ENCODE peak calls at places on chromosomes 12 and 14, in four cellular contexts. One of them, this sample, is unnamed.
A peak's percentile ranks its signal among the peaks of the same experiment; 100 is the strongest.

GRCh38 chr12:111100554-111100953 is 180.2 kb upstream of the MYL2 start:
- DNase-seq in transverse colon: no peak
- DNase-seq in astrocyte: no peak
- DNase-seq in right atrium auricular region: no peak
- DNase-seq in this sample: no peak

GRCh38 chr14:69896080-69896479 is 16.9 kb downstream of the SMOC1 start:
- DNase-seq in transverse colon: no peak
- DNase-seq in right atrium auricular region: no peak
- DNase-seq in astrocyte: no peak
- DNase-seq in this sample: no peak

GRCh38 chr12:66409195-66409871 is 107.0 kb downstream of the HELB start:
- DNase-seq in right atrium auricular region: no peak
- DNase-seq in transverse colon: no peak
- DNase-seq in astrocyte: peak; percentile 35
- DNase-seq in this sample: no peak

GRCh38 chr12:62625238-62625637 is 158.6 kb downstream of the MON2 start:
- DNase-seq in astrocyte: peak; percentile 64
- DNase-seq in transverse colon: no peak
- DNase-seq in right atrium auricular region: no peak
- DNase-seq in this sample: no peak

GRCh38 chr12:55699471-55700055 is 8.1 kb downstream of the ITGA7 start:
- DNase-seq in transverse colon: peak; percentile 1
- DNase-seq in astrocyte: no peak
- DNase-seq in right atrium auricular region: no peak
- DNase-seq in this sample: no peak

GRCh38 chr14:106790189-106791036 is 1264.0 kb downstream of the TMEM121 start:
- DNase-seq in right atrium auricular region: no peak
- DNase-seq in astrocyte: no peak
- DNase-seq in transverse colon: peak; percentile 89
- DNase-seq in this sample: peak; percentile 26

GRCh38 chr12:49369723-49370145 is 2.5 kb downstream of the SPATS2 start:
- DNase-seq in astrocyte: peak; percentile 25
- DNase-seq in transverse colon: peak; percentile 63
- DNase-seq in right atrium auricular region: no peak
- DNase-seq in this sample: no peak

GRCh38 chr12:94427520-94428381 is 31.9 kb downstream of the CEP83 start:
- DNase-seq in astrocyte: peak; percentile 87
- DNase-seq in transverse colon: peak; percentile 24
- DNase-seq in right atrium auricular region: no peak
- DNase-seq in this sample: no peak

GRCh38 chr12:95808146-95808545 is 17.6 kb upstream of the NTN4 start:
- DNase-seq in transverse colon: no peak
- DNase-seq in astrocyte: no peak
- DNase-seq in right atrium auricular region: no peak
- DNase-seq in this sample: no peak

GRCh38 chr12:52037248-52037861 is 13.9 kb upstream of the NR4A1 start:
- DNase-seq in astrocyte: peak; percentile 51
- DNase-seq in right atrium auricular region: no peak
- DNase-seq in transverse colon: peak; percentile 61
- DNase-seq in this sample: no peak

GRCh38 chr12:99029502-99030271 is 384.6 kb downstream of the APAF1 start:
- DNase-seq in right atrium auricular region: no peak
- DNase-seq in astrocyte: no peak
- DNase-seq in transverse colon: no peak
- DNase-seq in this sample: no peak

GRCh38 chr12:45050331-45050750 is 558 bp downstream of the DBX2 start:
- DNase-seq in transverse colon: no peak
- DNase-seq in right atrium auricular region: no peak
- DNase-seq in astrocyte: no peak
- DNase-seq in this sample: no peak

GRCh38 chr14:77872971-77873370 is 73.1 kb downstream of the ADCK1 start:
- DNase-seq in right atrium auricular region: no peak
- DNase-seq in transverse colon: no peak
- DNase-seq in astrocyte: no peak
- DNase-seq in this sample: no peak

GRCh38 chr14:99803803-99804202 is 10.6 kb downstream of the EML1 start:
- DNase-seq in right atrium auricular region: no peak
- DNase-seq in astrocyte: no peak
- DNase-seq in transverse colon: no peak
- DNase-seq in this sample: no peak

GRCh38 chr12:1457901-1458300 is 136.5 kb downstream of the FBXL14 start:
- DNase-seq in astrocyte: peak; percentile 90
- DNase-seq in transverse colon: no peak
- DNase-seq in right atrium auricular region: no peak
- DNase-seq in this sample: no peak

GRCh38 chr12:125081427-125081826 is 16.2 kb downstream of the AACS start:
- DNase-seq in right atrium auricular region: no peak
- DNase-seq in astrocyte: no peak
- DNase-seq in transverse colon: no peak
- DNase-seq in this sample: no peak

GRCh38 chr12:72282721-72283120 is 10.6 kb downstream of the TRHDE start:
- DNase-seq in astrocyte: no peak
- DNase-seq in right atrium auricular region: no peak
- DNase-seq in transverse colon: no peak
- DNase-seq in this sample: no peak

GRCh38 chr12:6056406-6057211 is 67.9 kb downstream of the VWF start:
- DNase-seq in right atrium auricular region: no peak
- DNase-seq in transverse colon: no peak
- DNase-seq in astrocyte: no peak
- DNase-seq in this sample: no peak

GRCh38 chr12:69108024-69108423 is 131.3 kb upstream of the CPSF6 start:
- DNase-seq in astrocyte: peak; percentile 42
- DNase-seq in transverse colon: no peak
- DNase-seq in right atrium auricular region: no peak
- DNase-seq in this sample: no peak

GRCh38 chr12:52257074-52257551 is 17.3 kb upstream of the KRT86 start:
- DNase-seq in astrocyte: no peak
- DNase-seq in transverse colon: no peak
- DNase-seq in right atrium auricular region: no peak
- DNase-seq in this sample: no peak

GRCh38 chr12:6044082-6044481 is 80.4 kb downstream of the VWF start:
- DNase-seq in right atrium auricular region: no peak
- DNase-seq in astrocyte: no peak
- DNase-seq in transverse colon: no peak
- DNase-seq in this sample: peak; percentile 76

GRCh38 chr12:94263905-94264655 is 115.7 kb downstream of the PLXNC1 start:
- DNase-seq in right atrium auricular region: no peak
- DNase-seq in transverse colon: no peak
- DNase-seq in astrocyte: peak; percentile 62
- DNase-seq in this sample: no peak

GRCh38 chr12:118922405-118922804 is 58.9 kb upstream of the SRRM4 start:
- DNase-seq in right atrium auricular region: no peak
- DNase-seq in astrocyte: no peak
- DNase-seq in transverse colon: no peak
- DNase-seq in this sample: no peak

DNA sequence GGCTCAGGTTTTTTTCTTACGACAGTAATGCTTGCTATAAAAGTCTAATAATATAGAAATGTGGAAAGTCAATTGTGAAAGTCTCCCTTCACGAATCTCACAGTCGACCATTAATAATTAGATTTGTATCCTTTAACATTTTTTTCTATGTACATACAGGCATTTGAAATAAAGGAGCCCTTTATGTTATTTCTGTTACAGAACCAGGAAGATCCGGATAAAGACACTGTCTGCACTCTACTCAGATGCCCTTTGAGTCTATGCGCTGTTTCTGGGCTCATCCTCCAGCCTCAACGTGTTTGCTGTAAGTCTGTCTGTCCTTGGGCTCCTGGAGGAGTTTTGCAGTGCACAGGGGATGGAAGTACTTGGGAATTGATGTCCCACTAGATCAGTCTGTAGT is 212.2 kb upstream of the ATP2B1 start:
- DNase-seq in right atrium auricular region: no peak
- DNase-seq in transverse colon: no peak
- DNase-seq in astrocyte: no peak
- DNase-seq in this sample: no peak
- H3K27ac ChIP-seq in right atrium auricular region: no peak overlapping the region
- H3K27ac ChIP-seq in transverse colon: no peak overlapping the region
- H3K27ac ChIP-seq in astrocyte: no peak overlapping the region
- H3K27ac ChIP-seq in this sample: no peak overlapping the region

GRCh38 chr12:19005257-19005801 is 124.2 kb upstream of the PLEKHA5 start:
- DNase-seq in astrocyte: no peak
- DNase-seq in right atrium auricular region: no peak
- DNase-seq in transverse colon: no peak
- DNase-seq in this sample: no peak
- TF ChIP-seq CTCF in astrocyte: no peak
- TF ChIP-seq CTCF in right atrium auricular region: no peak
- TF ChIP-seq CTCF in transverse colon: no peak
- TF ChIP-seq CTCF in this sample: no peak

GRCh38 chr14:58541623-58542022 is 96.1 kb upstream of the DACT1 start:
- DNase-seq in right atrium auricular region: no peak
- DNase-seq in astrocyte: no peak
- DNase-seq in transverse colon: no peak
- DNase-seq in this sample: no peak

GRCh38 chr14:58540693-58541092 is 97.1 kb upstream of the DACT1 start:
- DNase-seq in right atrium auricular region: no peak
- DNase-seq in astrocyte: no peak
- DNase-seq in transverse colon: no peak
- DNase-seq in this sample: no peak

GRCh38 chr14:58535084-58535483 is 102.7 kb upstream of the DACT1 start:
- DNase-seq in right atrium auricular region: no peak
- DNase-seq in transverse colon: no peak
- DNase-seq in astrocyte: peak; percentile 46
- DNase-seq in this sample: no peak

GRCh38 chr14:58533417-58533816 is 104.3 kb upstream of the DACT1 start:
- DNase-seq in right atrium auricular region: no peak
- DNase-seq in astrocyte: peak; percentile 18
- DNase-seq in transverse colon: no peak
- DNase-seq in this sample: no peak

GRCh38 chr14:58536975-58537374 is 100.8 kb upstream of the DACT1 start:
- DNase-seq in astrocyte: no peak
- DNase-seq in transverse colon: no peak
- DNase-seq in right atrium auricular region: no peak
- DNase-seq in this sample: no peak
- H3K27ac ChIP-seq in astrocyte: no peak overlapping the region
- H3K27ac ChIP-seq in transverse colon: no peak overlapping the region
- H3K27ac ChIP-seq in right atrium auricular region: no peak overlapping the region
- H3K27ac ChIP-seq in this sample: no peak overlapping the region

DNA sequence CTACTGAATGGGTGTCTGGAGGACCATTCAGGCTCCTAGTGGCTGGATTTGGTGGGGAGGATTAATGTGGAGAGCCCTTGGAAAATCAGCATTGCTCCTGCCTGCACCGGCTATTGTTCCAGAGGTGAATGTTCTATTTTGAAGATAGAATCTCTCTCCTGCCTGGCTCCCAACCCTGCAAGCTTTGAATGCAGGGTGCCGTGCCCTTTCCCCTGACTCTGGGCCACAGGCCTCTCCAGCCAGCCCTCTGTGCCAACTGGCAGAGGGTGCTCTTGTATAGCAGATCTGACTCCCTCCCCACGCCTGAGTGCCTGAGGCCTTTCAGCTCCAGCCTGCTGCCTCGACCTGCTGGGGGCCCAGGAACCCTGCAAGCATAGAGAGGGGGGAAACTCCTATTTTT is 106.8 kb downstream of the TMEM260 start:
- DNase-seq in right atrium auricular region: no peak
- DNase-seq in transverse colon: peak; percentile 8
- DNase-seq in astrocyte: no peak
- DNase-seq in this sample: no peak
- TF ChIP-seq CTCF in right atrium auricular region: no peak
- TF ChIP-seq CTCF in transverse colon: no peak
- TF ChIP-seq CTCF in astrocyte: no peak
- TF ChIP-seq CTCF in this sample: no peak

GRCh38 chr12:120720234-120720968 is 5.2 kb upstream of the ACADS start:
- DNase-seq in right atrium auricular region: no peak
- DNase-seq in astrocyte: peak; percentile 60
- DNase-seq in transverse colon: no peak
- DNase-seq in this sample: no peak

GRCh38 chr12:120719072-120719471 is 6.6 kb upstream of the ACADS start:
- DNase-seq in right atrium auricular region: no peak
- DNase-seq in transverse colon: no peak
- DNase-seq in astrocyte: no peak
- DNase-seq in this sample: no peak

GRCh38 chr12:120718055-120718454 is 7.6 kb upstream of the ACADS start:
- DNase-seq in transverse colon: no peak
- DNase-seq in astrocyte: no peak
- DNase-seq in right atrium auricular region: no peak
- DNase-seq in this sample: no peak

GRCh38 chr12:120720972-120721801 is 4.4 kb upstream of the ACADS start:
- DNase-seq in transverse colon: no peak
- DNase-seq in right atrium auricular region: no peak
- DNase-seq in astrocyte: no peak
- DNase-seq in this sample: no peak

GRCh38 chr12:120719496-120720233 is 6.0 kb upstream of the ACADS start:
- DNase-seq in transverse colon: no peak
- DNase-seq in astrocyte: no peak
- DNase-seq in right atrium auricular region: no peak
- DNase-seq in this sample: no peak
- H3K27ac ChIP-seq in transverse colon: peak overlapping the region; percentile 72
- H3K27ac ChIP-seq in astrocyte: no peak overlapping the region
- H3K27ac ChIP-seq in right atrium auricular region: peak overlapping the region; percentile 61
- H3K27ac ChIP-seq in this sample: peak overlapping the region; percentile 46